ENCODE peak calls at places on chromosomes 1 and 21, in four cellular contexts. H is A549, J is memory B cell, A is LHCN-M2. U is an unnamed sample.
A peak's percentile ranks its signal among the peaks of the same experiment; 100 is the strongest.

GRCh38 chr21:28127390-28127789 is 865.3 kb downstream of the LTN1 start:
- DNase-seq in A (no peak), H (no peak), J (no peak), U (no peak)

GRCh38 chr1:111980684-111981083 is 8.8 kb downstream of the KCND3 start:
- DNase-seq in A (no peak), H (no peak), J (no peak), U (no peak)

GRCh38 chr1:24483441-24483840 is 19.2 kb upstream of the RCAN3 start:
- DNase-seq in H (no peak), J (no peak), A (no peak), U (no peak)

GRCh38 chr21:39637197-39637970 is 24.6 kb downstream of the B3GALT5 start:
- DNase-seq in J (no peak), H (no peak), A (no peak), U (no peak)

GRCh38 chr1:31848381-31848897 is 32.6 kb upstream of the SPOCD1 start:
- DNase-seq in H (no peak), A (no peak), J (no peak), U (no peak)

GRCh38 chr21:23152130-23152529 is 2153.9 kb downstream of the NCAM2 start:
- DNase-seq in J (no peak), A (no peak), H (no peak), U (no peak)

GRCh38 chr1:180916012-180916770 is 3.5 kb downstream of the KIAA1614 start:
- DNase-seq in A (no peak), J (no peak), H (no peak), U (no peak)

GRCh38 chr1:41006942-41007865 is 14.3 kb downstream of the SLFNL1 start:
- DNase-seq in H (no peak), J (no peak), A (peak; percentile 14), U (no peak)

GRCh38 chr1:21899267-21899810 is 37.8 kb downstream of the HSPG2 start:
- DNase-seq in A (no peak), H (no peak), J (no peak), U (no peak)

GRCh38 chr1:205042911-205043806 is at the start of gene CNTN2:
- DNase-seq in H (no peak), A (no peak), J (no peak), U (no peak)

GRCh38 chr1:44678626-44679025 is 4.1 kb downstream of the ARMH1 start:
- DNase-seq in A (no peak), J (no peak), H (no peak), U (no peak)

GRCh38 chr21:46078984-46079356 is 18.9 kb upstream of the COL6A2 start:
- DNase-seq in J (no peak), H (no peak), A (no peak), U (no peak)

GRCh38 chr21:37415938-37416337 is 49.4 kb downstream of the DYRK1A start:
- DNase-seq in H (no peak), A (no peak), J (no peak), U (no peak)

GRCh38 chr1:105102385-105102784 is 1352.7 kb downstream of the AMY1C start:
- DNase-seq in H (no peak), J (no peak), A (no peak), U (peak; percentile 39)

GRCh38 chr1:214445846-214446614 is 105.4 kb downstream of the PTPN14 start:
- DNase-seq in A (peak; percentile 99), J (no peak), H (no peak), U (no peak)

GRCh38 chr1:174413632-174414031 is 34.1 kb upstream of the GPR52 start:
- DNase-seq in A (no peak), H (peak; percentile 22), J (no peak), U (no peak)

GRCh38 chr21:44261675-44262295 is at the start of gene DNMT3L:
- DNase-seq in J (no peak), H (no peak), A (no peak), U (peak; percentile 87)

GRCh38 chr21:44985441-44986401 is 45.9 kb downstream of the SLX9 start:
- DNase-seq in A (no peak), J (no peak), H (no peak), U (no peak)

GRCh38 chr1:119702384-119702783 is 9.3 kb upstream of the PHGDH start:
- DNase-seq in J (no peak), H (peak; percentile 1), A (peak; percentile 87), U (no peak)

GRCh38 chr1:67753776-67754525 is 69.0 kb downstream of the GADD45A start:
- DNase-seq in J (no peak), A (no peak), H (no peak), U (peak; percentile 55)

U was measured in K562.